ENCODE peak calls at places on chromosomes 4 and X, in nine cellular contexts. O is glomerular endothelial cell, F is psoas muscle, S is erythroblast, D is Right ventricle myocardium superior, R is NCI-H460, W is Calu3, T is brain microvascular endothelial cell, G is astrocyte. C is an unnamed sample.

GRCh38 chrX:45164995-45165394 is 35.7 kb downstream of the DIPK2B start:
- DNase-seq in O (no peak), F (no peak), S (peak), D (no peak), R (no peak), W (no peak), T (no peak), G (no peak), C (no peak)

GRCh38 chr4:118888666-118889312 is at the start of gene SYNPO2:
- DNase-seq in O (no peak), F (peak), S (peak), D (peak), R (peak), W (peak), T (peak), G (peak), C (no peak)

GRCh38 chr4:25928320-25928955 is 14.4 kb downstream of the SMIM20 start:
- DNase-seq in O (no peak), F (no peak), S (no peak), D (no peak), R (no peak), W (no peak), T (no peak), G (no peak), C (no peak)

GRCh38 chr4:173735055-173735454 is 205.0 kb upstream of the HAND2 start:
- DNase-seq in O (no peak), F (no peak), S (no peak), D (no peak), R (no peak), W (no peak), T (no peak), G (no peak), C (no peak)

GRCh38 chr4:53116959-53117358 is 248.9 kb downstream of the SCFD2 start:
- DNase-seq in O (no peak), F (no peak), S (no peak), D (no peak), R (no peak), W (no peak), T (peak), G (peak), C (no peak)

GRCh38 chr4:139017861-139018260 is 2.3 kb downstream of the NOCT start:
- DNase-seq in O (no peak), F (no peak), S (no peak), D (no peak), R (no peak), W (no peak), T (no peak), G (no peak), C (no peak)

GRCh38 chrX:72348247-72348979 is 42.7 kb upstream of the CITED1 start:
- DNase-seq in O (no peak), F (no peak), S (peak), D (no peak), R (no peak), W (no peak), T (no peak), G (no peak), C (no peak)

GRCh38 chrX:69277961-69278795 is 112.9 kb upstream of the PJA1 start:
- DNase-seq in O (no peak), F (no peak), S (no peak), D (no peak), R (no peak), W (no peak), T (no peak), G (no peak), C (no peak)

GRCh38 chrX:111259559-111259958 is 10.7 kb downstream of the CAPN6 start:
- DNase-seq in O (no peak), F (no peak), S (no peak), D (no peak), R (no peak), W (no peak), T (no peak), G (no peak), C (no peak)

GRCh38 chr4:55635760-55636621 is at the start of gene NMU:
- DNase-seq in O (no peak), F (peak), S (peak), D (peak), R (peak), W (peak), T (no peak), G (no peak), C (no peak)

GRCh38 chr4:168098257-168098717 is 6.0 kb downstream of the ANXA10 start:
- DNase-seq in O (peak), F (no peak), S (no peak), D (no peak), R (no peak), W (no peak), T (peak), G (peak), C (peak)

GRCh38 chr4:124941267-124941666 is 228.7 kb upstream of the ANKRD50 start:
- DNase-seq in O (no peak), F (no peak), S (no peak), D (no peak), R (no peak), W (no peak), T (no peak), G (peak), C (no peak)

GRCh38 chr4:120939693-120940092 is 17.2 kb upstream of the PRDM5 start:
- DNase-seq in O (no peak), F (no peak), S (no peak), D (no peak), R (no peak), W (no peak), T (no peak), G (no peak), C (no peak)

GRCh38 chr4:181517521-181517920 is 725.7 kb upstream of the TENM3 start:
- DNase-seq in O (no peak), F (no peak), S (no peak), D (no peak), R (no peak), W (no peak), T (peak), G (peak), C (no peak)

GRCh38 chrX:34382416-34382815 is 250.3 kb upstream of the FAM47A start:
- DNase-seq in O (no peak), F (no peak), S (no peak), D (no peak), R (no peak), W (peak), T (peak), G (peak), C (peak)

GRCh38 chr4:150510176-150510875 is 71.6 kb upstream of the MAB21L2 start:
- DNase-seq in O (peak), F (no peak), S (no peak), D (no peak), R (peak), W (no peak), T (peak), G (peak), C (peak)

GRCh38 chrX:107729558-107730297 is 45.9 kb downstream of the TSC22D3 start:
- DNase-seq in O (no peak), F (peak), S (no peak), D (peak), R (no peak), W (peak), T (no peak), G (no peak), C (no peak)

GRCh38 chr4:94575652-94576051 is 123.9 kb downstream of the PDLIM5 start:
- DNase-seq in O (no peak), F (no peak), S (no peak), D (peak), R (no peak), W (no peak), T (no peak), G (no peak), C (no peak)

GRCh38 chr4:40552536-40552935 is 77.1 kb downstream of the RBM47 start:
- DNase-seq in O (no peak), F (no peak), S (no peak), D (no peak), R (no peak), W (no peak), T (no peak), G (peak), C (no peak)

GRCh38 chrX:31497086-31497485 is 425.2 kb upstream of the FTHL17 start:
- DNase-seq in O (no peak), F (no peak), S (no peak), D (no peak), R (no peak), W (no peak), T (no peak), G (peak), C (no peak)

GRCh38 chrX:69229436-69229835 is 64.2 kb upstream of the PJA1 start:
- DNase-seq in O (no peak), F (no peak), S (no peak), D (no peak), R (no peak), W (no peak), T (peak), G (peak), C (no peak)

GRCh38 chrX:108537005-108537404 is 97.4 kb downstream of the COL4A5 start:
- DNase-seq in O (peak), F (no peak), S (peak), D (no peak), R (peak), W (peak), T (peak), G (peak), C (peak)

GRCh38 chr4:123055943-123056342 is 133.5 kb upstream of the NUDT6 start:
- DNase-seq in O (no peak), F (no peak), S (no peak), D (no peak), R (no peak), W (no peak), T (peak), G (peak), C (no peak)

GRCh38 chrX:17587352-17587751 is 149.9 kb upstream of the SCML1 start:
- DNase-seq in O (no peak), F (no peak), S (no peak), D (no peak), R (no peak), W (no peak), T (no peak), G (no peak), C (no peak)

GRCh38 chr4:54015421-54016065 is 48.9 kb downstream of the CHIC2 start:
- DNase-seq in O (no peak), F (no peak), S (no peak), D (no peak), R (no peak), W (no peak), T (no peak), G (no peak), C (no peak)

GRCh38 chr4:7397206-7398103 is 37.3 kb downstream of the PSAPL1 start:
- DNase-seq in O (no peak), F (no peak), S (no peak), D (no peak), R (no peak), W (no peak), T (no peak), G (peak), C (no peak)

GRCh38 chr4:48998440-48998839 is 12.4 kb downstream of the CWH43 start:
- DNase-seq in O (no peak), F (no peak), S (no peak), D (no peak), R (no peak), W (no peak), T (no peak), G (no peak), C (no peak)

GRCh38 chr4:825969-826330 is at the start of gene CPLX1:
- DNase-seq in O (no peak), F (peak), S (peak), D (no peak), R (no peak), W (peak), T (no peak), G (no peak), C (no peak)

GRCh38 chr4:169315530-169316306 is 45.0 kb upstream of the SH3RF1 start:
- DNase-seq in O (no peak), F (no peak), S (peak), D (no peak), R (no peak), W (no peak), T (peak), G (peak), C (no peak)

GRCh38 chrX:139106111-139106510 is 394.6 kb upstream of the FGF13 start:
- DNase-seq in O (no peak), F (peak), S (no peak), D (no peak), R (no peak), W (no peak), T (no peak), G (peak), C (no peak)